ENCODE peak calls at places on chromosomes 13 and 19, in six cellular contexts. V is K562, Z is AG04450, P is mucosa of descending colon, L is fibroblast of mammary gland, F is fibroblast of lung. D is an unnamed sample.

GRCh38 chr19:6753178-6754031 is 13.8 kb downstream of the SH2D3A start:
- DNase-seq in V (peak; percentile 95), Z (no peak), P (peak; percentile 94), L (peak; percentile 69), F (peak; percentile 59), D (no peak)

GRCh38 chr13:113145496-113145895 is 13.0 kb upstream of the PROZ start:
- DNase-seq in V (no peak), Z (no peak), P (no peak), L (no peak), F (no peak), D (no peak)

GRCh38 chr13:110520431-110521295 is 40.9 kb downstream of the RAB20 start:
- DNase-seq in V (no peak), Z (peak; percentile 15), P (peak; percentile 84), L (peak; percentile 86), F (peak; percentile 66), D (no peak)

GRCh38 chr19:41872775-41873647 is 4.1 kb upstream of the CD79A start:
- DNase-seq in V (peak; percentile 85), Z (no peak), P (peak; percentile 85), L (peak; percentile 58), F (peak; percentile 60), D (peak; percentile 31)

GRCh38 chr13:97249093-97249787 is 27.1 kb downstream of the MBNL2 start:
- DNase-seq in V (no peak), Z (no peak), P (no peak), L (peak; percentile 60), F (no peak), D (no peak)

GRCh38 chr19:6664916-6665315 is 5.0 kb downstream of the TNFSF14 start:
- DNase-seq in V (no peak), Z (no peak), P (no peak), L (no peak), F (no peak), D (no peak)

GRCh38 chr13:95880346-95880745 is 172.9 kb downstream of the UGGT2 start:
- DNase-seq in V (no peak), Z (no peak), P (no peak), L (no peak), F (peak; percentile 50), D (no peak)

GRCh38 chr13:100547805-100548204 is 40.8 kb downstream of the GGACT start:
- DNase-seq in V (no peak), Z (no peak), P (no peak), L (no peak), F (no peak), D (no peak)

GRCh38 chr13:23666576-23666975 is 96.4 kb downstream of the TNFRSF19 start:
- DNase-seq in V (no peak), Z (no peak), P (no peak), L (no peak), F (no peak), D (no peak)

GRCh38 chr19:3368441-3368795 is 2.0 kb downstream of the NFIC start:
- DNase-seq in V (peak; percentile 47), Z (no peak), P (no peak), L (no peak), F (no peak), D (no peak)

GRCh38 chr19:3370728-3371591 is 4.6 kb downstream of the NFIC start:
- DNase-seq in V (no peak), Z (no peak), P (no peak), L (no peak), F (no peak), D (no peak)

GRCh38 chr19:3369337-3370213 is 3.2 kb downstream of the NFIC start:
- DNase-seq in V (peak; percentile 61), Z (no peak), P (peak; percentile 61), L (peak; percentile 76), F (peak; percentile 60), D (no peak)

GRCh38 chr19:3368848-3369336 is 2.5 kb downstream of the NFIC start:
- DNase-seq in V (peak; percentile 39), Z (no peak), P (no peak), L (peak; percentile 52), F (peak; percentile 51), D (no peak)

GRCh38 chr19:3370214-3370720 is 3.9 kb downstream of the NFIC start:
- DNase-seq in V (no peak), Z (no peak), P (no peak), L (no peak), F (no peak), D (no peak)
- H3K4me3 ChIP-seq in V (peak overlapping the region; percentile 73), Z (peak overlapping the region; percentile 76), P (no peak overlapping the region), L (peak overlapping the region; percentile 82), F (peak overlapping the region; percentile 74), D (no peak overlapping the region)

DNA sequence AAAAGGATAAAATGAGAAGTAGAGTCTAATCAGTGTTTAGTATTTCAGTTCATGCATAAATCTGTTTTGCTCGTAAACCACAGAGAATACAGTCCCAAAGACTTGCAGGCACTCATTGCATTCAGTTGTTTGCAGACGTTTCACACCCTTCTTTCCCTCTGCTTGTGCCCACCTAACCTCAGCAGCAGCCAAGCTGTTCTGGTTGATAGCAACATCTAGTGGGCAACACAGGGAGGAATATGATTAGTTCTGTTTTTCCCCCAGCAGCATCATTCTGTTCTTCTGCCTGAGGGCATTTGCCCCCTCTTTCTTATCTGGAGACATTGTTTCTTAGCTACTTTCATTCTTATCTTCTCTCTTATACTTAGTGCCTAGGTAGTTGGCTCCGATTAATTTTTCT is 135.6 kb downstream of the PAN3 start:
- DNase-seq in V (no peak), Z (no peak), P (no peak), L (peak; percentile 4), F (no peak), D (no peak)
- TF ChIP-seq CTCF in V (no peak), Z (peak; percentile 11), P (no peak), L (no peak), F (no peak), D (no peak)

GRCh38 chr19:57935731-57936130 is 529 bp upstream of the ZNF418 start:
- DNase-seq in V (no peak), Z (no peak), P (no peak), L (no peak), F (no peak), D (no peak)

GRCh38 chr19:57946316-57946715 is 1.2 kb downstream of the ZNF256 start:
- DNase-seq in V (no peak), Z (no peak), P (no peak), L (no peak), F (no peak), D (no peak)

GRCh38 chr19:57947419-57948134 is at the start of gene ZNF256:
- DNase-seq in V (peak; percentile 22), Z (peak; percentile 78), P (peak; percentile 94), L (peak; percentile 93), F (peak; percentile 96), D (peak; percentile 93)

GRCh38 chr19:57947088-57947418 is 453 bp downstream of the ZNF256 start:
- DNase-seq in V (no peak), Z (no peak), P (no peak), L (no peak), F (no peak), D (no peak)

DNA sequence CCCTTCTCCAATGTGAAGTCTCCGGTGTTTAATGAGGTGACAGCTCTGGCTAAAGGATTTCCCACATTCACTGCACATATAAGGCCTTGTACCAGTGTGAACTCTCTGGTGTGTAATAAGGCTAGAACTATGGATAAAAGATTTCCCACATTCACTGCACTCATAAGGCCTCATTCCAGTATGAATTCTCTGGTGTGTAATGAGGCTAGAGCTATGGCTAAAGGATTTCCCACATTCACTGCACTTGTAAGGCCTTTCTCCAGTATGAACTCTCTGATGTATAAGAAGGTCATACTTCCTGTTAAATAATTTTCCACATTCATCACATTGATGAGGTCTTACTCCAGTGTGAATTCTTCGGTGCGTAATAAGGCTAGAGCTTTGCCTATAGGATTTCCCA is 5.9 kb downstream of the ZNF256 start:
- DNase-seq in V (no peak), Z (no peak), P (no peak), L (no peak), F (no peak), D (no peak)
- H3K4me3 ChIP-seq in V (no peak overlapping the region), Z (no peak overlapping the region), P (no peak overlapping the region), L (no peak overlapping the region), F (no peak overlapping the region), D (no peak overlapping the region)

GRCh38 chr19:17677002-17677401 is 11.2 kb downstream of the UNC13A start:
- DNase-seq in V (peak; percentile 71), Z (no peak), P (no peak), L (no peak), F (no peak), D (no peak)
- TF ChIP-seq CTCF in V (peak; percentile 55), Z (peak; percentile 3), P (no peak), L (no peak), F (no peak), D (no peak)

DNA sequence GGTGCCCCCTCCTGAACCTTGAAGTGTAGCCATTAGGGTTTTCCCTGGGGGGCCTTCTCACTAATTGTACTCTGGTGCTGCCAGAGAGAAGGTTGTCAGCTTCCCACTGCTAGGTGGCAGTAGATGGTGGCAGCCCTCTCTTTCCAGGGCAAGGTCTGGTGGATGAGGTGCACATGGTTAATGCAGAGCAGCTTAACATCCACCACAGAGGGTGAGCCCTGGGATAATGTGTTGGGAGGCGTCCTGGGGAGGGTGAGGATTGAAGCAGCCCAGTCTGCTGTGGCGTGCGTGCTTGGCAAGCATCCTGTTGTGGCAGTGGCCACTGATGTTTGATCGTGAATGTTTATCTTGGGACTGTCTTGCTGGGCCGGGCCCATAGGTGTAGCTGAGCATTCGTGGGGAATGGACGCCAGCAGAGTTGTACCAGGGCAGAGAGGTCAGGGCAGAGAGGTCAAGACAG is 5.8 kb downstream of the EGLN2 start:
- DNase-seq in V (no peak), Z (no peak), P (no peak), L (no peak), F (no peak), D (no peak)
- H3K4me3 ChIP-seq in V (no peak overlapping the region), Z (no peak overlapping the region), P (no peak overlapping the region), L (no peak overlapping the region), F (no peak overlapping the region), D (peak overlapping the region; percentile 41)

DNA sequence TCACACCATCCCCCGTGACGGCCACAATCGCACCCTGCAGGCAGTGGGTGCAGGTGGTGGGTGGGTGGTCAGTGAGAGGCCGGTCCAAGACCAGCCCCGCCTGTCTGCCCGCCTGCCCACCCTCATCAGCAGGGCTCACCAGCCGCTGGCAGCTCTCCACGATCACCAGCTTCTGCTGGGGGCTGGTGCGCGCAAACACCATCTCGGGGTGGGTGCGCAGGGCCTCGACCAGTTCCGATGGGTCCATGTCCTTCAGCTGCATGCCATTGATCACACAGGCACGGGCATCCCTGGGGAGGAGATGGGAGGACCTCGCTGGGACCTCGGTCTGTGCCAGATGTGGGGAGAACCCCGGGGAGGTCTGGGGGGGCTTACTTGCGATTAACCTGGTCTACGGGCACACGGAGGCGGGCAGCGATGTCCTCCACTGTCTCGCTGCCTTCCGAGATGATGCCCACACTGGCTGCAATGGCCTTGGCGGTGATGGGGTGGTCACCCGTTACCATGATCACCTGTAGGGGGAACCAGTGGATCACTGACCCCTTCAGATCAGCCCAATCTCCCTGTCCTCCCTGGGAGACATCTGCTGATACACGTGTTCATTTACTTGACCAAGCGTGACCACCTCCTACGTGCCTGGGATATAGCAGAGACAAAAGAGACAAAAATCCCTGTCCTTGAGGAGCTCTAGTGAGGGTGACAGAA is 8.0 kb downstream of the ATP4A start:
- DNase-seq in V (peak; percentile 72), Z (no peak), P (no peak), L (peak; percentile 52), F (peak; percentile 22), D (no peak)
- TF ChIP-seq CTCF in V (peak; percentile 59), Z (peak; percentile 24), P (no peak), L (peak; percentile 35), F (no peak), D (peak; percentile 21)